ENCODE peak calls at places on chromosomes 6 and 20, in eight cellular contexts. E is GM12865, J is A549, O is fibroblast of lung, Q is ovary, B is mucosa of descending colon, M is ascending aorta, P is cardiac muscle cell. F is an unnamed sample.

GRCh38 chr6:168636147-168636982 is 195.4 kb downstream of the SMOC2 start:
- DNase-seq in E (no peak), J (no peak), O (no peak), Q (no peak), B (no peak), M (no peak), P (no peak), F (no peak)

GRCh38 chr20:905396-905961 is 10.7 kb downstream of the ANGPT4 start:
- DNase-seq in E (no peak), J (no peak), O (no peak), Q (no peak), B (no peak), M (no peak), P (no peak), F (no peak)

GRCh38 chr20:63810730-63811490 is 20.2 kb downstream of the ZBTB46 start:
- DNase-seq in E (no peak), J (no peak), O (no peak), Q (peak; percentile 65), B (no peak), M (no peak), P (no peak), F (no peak)

GRCh38 chr6:156686429-156686939 is 90.7 kb upstream of the ARID1B start:
- DNase-seq in E (peak; percentile 41), J (peak; percentile 26), O (peak; percentile 60), Q (no peak), B (no peak), M (no peak), P (peak; percentile 65), F (peak; percentile 73)

GRCh38 chr20:50267866-50268219 is 77.2 kb downstream of the CEBPB start:
- DNase-seq in E (no peak), J (no peak), O (no peak), Q (no peak), B (no peak), M (no peak), P (no peak), F (no peak)

GRCh38 chr20:62815066-62815991 is 1.5 kb upstream of the COL9A3 start:
- DNase-seq in E (no peak), J (no peak), O (peak; percentile 58), Q (no peak), B (no peak), M (no peak), P (peak; percentile 44), F (peak; percentile 58)

GRCh38 chr20:40897177-40897700 is 131.4 kb upstream of the TOP1 start:
- DNase-seq in E (no peak), J (no peak), O (no peak), Q (no peak), B (no peak), M (no peak), P (no peak), F (peak; percentile 57)

GRCh38 chr6:53530346-53530745 is 14.6 kb downstream of the GCLC start:
- DNase-seq in E (no peak), J (no peak), O (peak; percentile 71), Q (no peak), B (no peak), M (no peak), P (peak; percentile 61), F (peak; percentile 33)

GRCh38 chr20:15061955-15062354 is 724.5 kb upstream of the FLRT3 start:
- DNase-seq in E (no peak), J (peak; percentile 34), O (no peak), Q (no peak), B (no peak), M (no peak), P (peak; percentile 9), F (no peak)

GRCh38 chr6:27825025-27825823 is 87.0 kb downstream of the OR2B2 start:
- DNase-seq in E (peak; percentile 56), J (no peak), O (no peak), Q (no peak), B (no peak), M (no peak), P (no peak), F (no peak)

GRCh38 chr6:163146036-163146435 is 268.5 kb upstream of the QKI start:
- DNase-seq in E (no peak), J (no peak), O (peak; percentile 64), Q (no peak), B (no peak), M (no peak), P (no peak), F (no peak)

GRCh38 chr6:135995160-135995898 is 143.8 kb downstream of the PDE7B start:
- DNase-seq in E (no peak), J (peak; percentile 27), O (peak; percentile 86), Q (no peak), B (no peak), M (no peak), P (no peak), F (peak; percentile 85)

GRCh38 chr6:110999634-111000270 is 17.9 kb downstream of the RPF2 start:
- DNase-seq in E (peak; percentile 15), J (peak; percentile 35), O (peak; percentile 11), Q (no peak), B (no peak), M (no peak), P (peak; percentile 17), F (peak; percentile 63)

GRCh38 chr6:8400663-8401062 is 34.7 kb downstream of the SLC35B3 start:
- DNase-seq in E (no peak), J (no peak), O (no peak), Q (no peak), B (no peak), M (no peak), P (no peak), F (no peak)

GRCh38 chr6:50718566-50718965 is 5.2 kb downstream of the TFAP2D start:
- DNase-seq in E (no peak), J (no peak), O (no peak), Q (no peak), B (no peak), M (no peak), P (no peak), F (no peak)

GRCh38 chr6:54525731-54526130 is 217.5 kb downstream of the TINAG start:
- DNase-seq in E (no peak), J (no peak), O (peak; percentile 86), Q (no peak), B (no peak), M (no peak), P (no peak), F (peak; percentile 2)

GRCh38 chr20:25227317-25227831 is 20.5 kb upstream of the PYGB start:
- DNase-seq in E (no peak), J (peak; percentile 68), O (peak; percentile 83), Q (no peak), B (peak; percentile 30), M (no peak), P (peak; percentile 87), F (peak; percentile 84)

GRCh38 chr20:10578607-10579006 is 95.2 kb downstream of the JAG1 start:
- DNase-seq in E (no peak), J (peak; percentile 59), O (peak; percentile 92), Q (no peak), B (no peak), M (no peak), P (no peak), F (peak; percentile 72)

GRCh38 chr6:169997187-169997929 is 245.9 kb downstream of the ERMARD start:
- DNase-seq in E (no peak), J (no peak), O (no peak), Q (no peak), B (peak; percentile 14), M (no peak), P (no peak), F (no peak)

GRCh38 chr6:99905209-99906106 is 88.6 kb downstream of the MCHR2 start:
- DNase-seq in E (peak; percentile 50), J (peak; percentile 53), O (peak; percentile 36), Q (no peak), B (no peak), M (no peak), P (peak; percentile 73), F (peak; percentile 52)

DNA sequence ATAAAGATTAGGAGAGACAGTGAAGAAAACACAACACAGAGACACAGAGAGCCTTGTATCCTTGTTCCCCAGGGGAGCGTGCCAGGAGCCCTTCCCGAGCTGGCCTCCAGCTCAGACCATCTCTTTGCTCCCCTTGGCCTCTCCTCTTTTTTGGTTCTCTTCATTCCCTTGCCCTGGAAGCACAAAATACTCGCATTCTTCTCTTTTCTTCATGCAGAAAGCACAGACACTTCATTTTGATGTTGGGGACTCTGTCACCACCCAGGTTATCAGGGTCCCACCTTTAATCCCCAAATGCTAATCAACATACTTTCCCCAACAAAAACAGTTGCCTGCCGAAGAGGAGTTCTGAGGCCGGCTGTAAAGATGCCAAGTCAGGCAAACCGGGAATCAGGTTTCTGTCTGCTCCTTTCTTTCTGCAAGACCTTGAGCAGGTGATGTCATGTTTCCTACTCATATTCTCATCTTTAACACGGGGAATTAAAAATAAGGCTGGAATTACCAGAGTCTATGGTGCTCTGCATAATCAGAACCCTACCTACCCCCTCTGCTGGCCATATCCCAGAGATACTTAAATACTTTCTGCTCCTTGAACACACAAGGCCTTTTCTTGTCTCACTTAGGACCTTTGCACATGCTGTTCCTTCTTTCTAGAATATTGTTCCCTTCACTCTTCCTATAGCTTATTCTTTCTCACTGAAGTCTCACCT is 21.7 kb downstream of the TGM6 start:
- DNase-seq in E (peak; percentile 8), J (peak; percentile 54), O (peak; percentile 50), Q (no peak), B (no peak), M (no peak), P (peak; percentile 30), F (peak; percentile 66)
- TF ChIP-seq CTCF in E (no peak), J (peak; percentile 54), O (no peak), Q (no peak), B (no peak), M (no peak), P (peak; percentile 40), F (peak; percentile 47)

GRCh38 chr20:35174458-35175216 is 2.8 kb downstream of the PROCR start:
- DNase-seq in E (no peak), J (peak; percentile 37), O (no peak), Q (no peak), B (peak; percentile 70), M (no peak), P (no peak), F (no peak)
- H3K4me3 ChIP-seq in E (no peak overlapping the region), J (no peak overlapping the region), O (no peak overlapping the region), Q (no peak overlapping the region), B (no peak overlapping the region), M (peak overlapping the region; percentile 23), P (no peak overlapping the region), F (no peak overlapping the region)

DNA sequence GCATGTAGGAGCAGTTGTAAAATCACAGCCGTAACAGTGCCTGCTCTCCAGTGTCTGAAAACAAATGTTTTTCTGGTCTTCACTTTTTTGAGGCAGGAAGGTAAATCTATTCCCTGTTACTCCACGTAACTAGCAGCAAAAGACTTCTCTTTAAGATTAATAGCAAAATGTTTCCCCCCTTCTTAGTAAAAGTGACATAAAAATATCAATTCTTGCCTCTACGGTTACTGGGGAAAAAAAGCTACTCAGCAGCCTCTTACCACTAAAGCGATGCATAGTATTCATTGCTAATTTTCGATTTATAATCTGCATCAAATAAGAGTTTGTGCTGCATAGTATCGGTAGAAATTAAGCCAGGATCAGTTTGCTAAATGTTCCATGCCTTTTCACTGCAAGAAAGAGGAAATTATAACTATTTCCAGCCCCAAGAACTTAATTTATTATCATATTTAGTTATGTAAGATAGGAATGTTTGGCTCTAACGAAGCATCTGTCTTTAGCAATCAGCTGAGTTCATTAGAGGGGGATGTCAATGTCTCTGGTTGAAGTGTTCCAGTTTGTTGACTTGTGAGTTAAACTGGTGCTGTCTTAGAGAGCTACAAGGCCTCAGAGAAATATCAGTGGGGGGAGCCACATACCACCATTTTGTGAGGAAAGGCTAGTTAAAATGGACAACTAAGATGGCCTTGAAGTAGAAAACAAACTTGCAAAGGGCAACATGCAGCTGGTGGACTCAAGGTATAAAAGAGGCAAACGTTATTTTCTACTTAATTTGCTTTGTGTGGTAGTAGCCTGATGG is 630 bp upstream of the TSPYL1 start:
- DNase-seq in E (peak; percentile 24), J (peak; percentile 18), O (no peak), Q (no peak), B (no peak), M (no peak), P (no peak), F (peak; percentile 39)
- TF ChIP-seq CTCF in E (no peak), J (no peak), O (no peak), Q (no peak), B (no peak), M (no peak), P (no peak), F (no peak)

GRCh38 chr6:446418-447366 is 55.1 kb downstream of the IRF4 start:
- DNase-seq in E (no peak), J (no peak), O (no peak), Q (no peak), B (peak; percentile 52), M (no peak), P (no peak), F (no peak)
- H3K4me3 ChIP-seq in E (no peak overlapping the region), J (no peak overlapping the region), O (no peak overlapping the region), Q (no peak overlapping the region), B (no peak overlapping the region), M (no peak overlapping the region), P (no peak overlapping the region), F (no peak overlapping the region)

F was measured in fibroblast of the aortic adventitia.